ENCODE peak calls at places on chromosomes 6 and 20, in eight cellular contexts. K is kidney, H is HepG2, E is fibroblast of lung, M is mesendoderm, O is neural progenitor cell, X is PC-3, R is mesenchymal stem cell. C is an unnamed sample.

GRCh38 chr6:132218063-132218696 is 183.1 kb downstream of the MOXD1 start:
- DNase-seq in K (no peak), H (peak), E (peak), M (no peak), O (no peak), X (peak), R (peak), C (peak)

GRCh38 chr6:73665686-73666319 is 12.0 kb upstream of the SLC17A5 start:
- DNase-seq in K (no peak), H (no peak), E (peak), M (no peak), O (no peak), X (peak), R (peak), C (no peak)

GRCh38 chr6:12884983-12885382 is 168.4 kb downstream of the PHACTR1 start:
- DNase-seq in K (no peak), H (no peak), E (no peak), M (no peak), O (no peak), X (no peak), R (no peak), C (no peak)

GRCh38 chr6:4289770-4290320 is 154.5 kb upstream of the ECI2 start:
- DNase-seq in K (no peak), H (no peak), E (no peak), M (no peak), O (no peak), X (no peak), R (no peak), C (no peak)

GRCh38 chr6:41548098-41548840 is 2.1 kb downstream of the FOXP4 start:
- DNase-seq in K (peak), H (no peak), E (no peak), M (no peak), O (no peak), X (no peak), R (no peak), C (no peak)

GRCh38 chr20:61951695-61952533 is 113.8 kb downstream of the TAF4 start:
- DNase-seq in K (peak), H (no peak), E (peak), M (peak), O (peak), X (no peak), R (peak), C (no peak)

GRCh38 chr6:130796313-130796905 is 30.8 kb upstream of the SMLR1 start:
- DNase-seq in K (no peak), H (no peak), E (peak), M (peak), O (no peak), X (peak), R (no peak), C (no peak)

GRCh38 chr6:84582997-84583396 is 181.4 kb downstream of the TBX18 start:
- DNase-seq in K (no peak), H (no peak), E (peak), M (no peak), O (no peak), X (peak), R (peak), C (no peak)

GRCh38 chr20:16747291-16747811 is 807 bp upstream of the OTOR start:
- DNase-seq in K (no peak), H (no peak), E (no peak), M (peak), O (no peak), X (peak), R (no peak), C (no peak)

GRCh38 chr6:31158863-31159855 is 770 bp downstream of the TCF19 start:
- DNase-seq in K (no peak), H (peak), E (peak), M (peak), O (peak), X (peak), R (peak), C (no peak)

GRCh38 chr6:105646391-105646867 is 243.5 kb upstream of the PREP start:
- DNase-seq in K (no peak), H (no peak), E (peak), M (no peak), O (no peak), X (peak), R (peak), C (no peak)

GRCh38 chr20:24458441-24458840 is 11.0 kb upstream of the SYNDIG1 start:
- DNase-seq in K (no peak), H (no peak), E (no peak), M (no peak), O (no peak), X (no peak), R (no peak), C (no peak)

GRCh38 chr6:111444794-111445193 is 38.2 kb downstream of the REV3L start:
- DNase-seq in K (no peak), H (no peak), E (no peak), M (no peak), O (no peak), X (no peak), R (no peak), C (no peak)

GRCh38 chr20:22383156-22383555 is 201.2 kb downstream of the FOXA2 start:
- DNase-seq in K (no peak), H (no peak), E (peak), M (no peak), O (no peak), X (no peak), R (no peak), C (no peak)

GRCh38 chr6:167162591-167162990 is 4.8 kb upstream of the GPR31 start:
- DNase-seq in K (no peak), H (peak), E (no peak), M (peak), O (no peak), X (no peak), R (no peak), C (no peak)

GRCh38 chr20:32483351-32484220 is 101.5 kb downstream of the NOL4L start:
- DNase-seq in K (peak), H (peak), E (peak), M (peak), O (peak), X (peak), R (peak), C (peak)

GRCh38 chr6:73134588-73134987 is 90.7 kb downstream of the KHDC1L start:
- DNase-seq in K (no peak), H (peak), E (peak), M (peak), O (peak), X (peak), R (peak), C (peak)

GRCh38 chr6:33717857-33718552 is 6.5 kb upstream of the UQCC2 start:
- DNase-seq in K (no peak), H (no peak), E (no peak), M (no peak), O (no peak), X (no peak), R (no peak), C (no peak)

GRCh38 chr6:33718713-33719112 is 7.2 kb upstream of the UQCC2 start:
- DNase-seq in K (no peak), H (no peak), E (no peak), M (no peak), O (no peak), X (no peak), R (no peak), C (no peak)

GRCh38 chr6:33714385-33715040 is 3.0 kb upstream of the UQCC2 start:
- DNase-seq in K (peak), H (peak), E (no peak), M (no peak), O (no peak), X (no peak), R (no peak), C (peak)

GRCh38 chr6:33716890-33717632 is 5.6 kb upstream of the UQCC2 start:
- DNase-seq in K (no peak), H (peak), E (no peak), M (peak), O (no peak), X (peak), R (no peak), C (peak)

GRCh38 chr6:33716379-33716778 is 4.9 kb upstream of the UQCC2 start:
- DNase-seq in K (no peak), H (no peak), E (no peak), M (peak), O (no peak), X (no peak), R (no peak), C (peak)
- H3K9ac ChIP-seq in K (no peak), H (no peak), E (no peak), M (no peak), O (no peak), X (no peak), R (no peak), C (peak)

DNA sequence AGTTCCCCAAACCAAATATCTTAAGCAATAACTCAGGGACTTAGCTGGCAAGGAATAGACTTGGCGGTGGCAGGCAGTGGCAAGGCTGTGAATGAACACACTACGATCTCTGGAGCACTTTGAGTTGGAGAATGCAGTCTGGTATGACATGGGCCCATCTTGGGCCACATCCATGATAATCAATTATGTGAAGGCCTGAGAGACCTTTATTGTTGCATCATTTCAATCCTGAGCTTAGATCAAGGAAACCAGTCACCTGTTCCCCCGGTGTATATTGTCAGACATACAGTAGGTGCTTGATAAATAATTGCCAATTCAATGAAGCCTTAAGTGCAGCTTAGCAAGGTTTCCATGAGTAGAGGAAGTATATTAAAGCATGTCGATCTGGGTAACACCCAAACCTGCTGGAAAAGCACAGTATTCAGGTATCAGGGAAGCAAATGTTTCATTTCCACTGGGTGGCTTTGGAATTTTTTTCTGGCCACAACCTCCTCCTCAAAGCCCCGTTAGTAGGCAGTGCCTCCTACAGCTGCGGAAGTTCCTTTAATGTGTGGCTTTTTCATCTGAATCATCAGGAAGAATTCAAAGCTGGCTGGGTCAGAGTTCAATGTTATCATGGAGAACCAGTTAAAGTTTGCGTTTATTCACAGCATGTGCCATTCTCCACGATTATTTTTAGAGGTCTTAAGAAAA is 10.2 kb downstream of the CASS4 start:
- DNase-seq in K (no peak), H (peak), E (peak), M (no peak), O (no peak), X (peak), R (peak), C (peak)
- H3K9ac ChIP-seq in K (no peak), H (peak), E (no peak), M (no peak), O (no peak), X (no peak), R (no peak), C (no peak)

GRCh38 chr6:28941681-28942448 is 18.1 kb upstream of the TRIM27 start:
- DNase-seq in K (no peak), H (no peak), E (no peak), M (no peak), O (peak), X (peak), R (no peak), C (no peak)

GRCh38 chr6:28943557-28944411 is 20.0 kb upstream of the TRIM27 start:
- DNase-seq in K (peak), H (peak), E (peak), M (peak), O (peak), X (peak), R (peak), C (peak)

GRCh38 chr6:28940859-28941680 is 17.3 kb upstream of the TRIM27 start:
- DNase-seq in K (no peak), H (peak), E (peak), M (peak), O (peak), X (peak), R (peak), C (peak)

GRCh38 chr6:28943223-28943556 is 19.4 kb upstream of the TRIM27 start:
- DNase-seq in K (no peak), H (no peak), E (no peak), M (no peak), O (peak), X (no peak), R (no peak), C (peak)

GRCh38 chr6:28940294-28940858 is 16.6 kb upstream of the TRIM27 start:
- DNase-seq in K (no peak), H (peak), E (no peak), M (peak), O (peak), X (peak), R (no peak), C (peak)
- H3K9ac ChIP-seq in K (peak), H (peak), E (peak), M (peak), O (no peak), X (peak), R (peak), C (peak)

GRCh38 chr6:89481695-89482094 is 48.7 kb downstream of the ANKRD6 start:
- DNase-seq in K (no peak), H (no peak), E (no peak), M (no peak), O (no peak), X (no peak), R (no peak), C (peak)

GRCh38 chr6:89485320-89485719 is 52.4 kb downstream of the ANKRD6 start:
- DNase-seq in K (no peak), H (no peak), E (no peak), M (no peak), O (no peak), X (no peak), R (no peak), C (no peak)

GRCh38 chr6:89479902-89480301 is 47.0 kb downstream of the ANKRD6 start:
- DNase-seq in K (no peak), H (no peak), E (no peak), M (no peak), O (no peak), X (no peak), R (no peak), C (no peak)

GRCh38 chr6:89483111-89483720 is 50.3 kb downstream of the ANKRD6 start:
- DNase-seq in K (no peak), H (peak), E (peak), M (peak), O (peak), X (no peak), R (peak), C (peak)

DNA sequence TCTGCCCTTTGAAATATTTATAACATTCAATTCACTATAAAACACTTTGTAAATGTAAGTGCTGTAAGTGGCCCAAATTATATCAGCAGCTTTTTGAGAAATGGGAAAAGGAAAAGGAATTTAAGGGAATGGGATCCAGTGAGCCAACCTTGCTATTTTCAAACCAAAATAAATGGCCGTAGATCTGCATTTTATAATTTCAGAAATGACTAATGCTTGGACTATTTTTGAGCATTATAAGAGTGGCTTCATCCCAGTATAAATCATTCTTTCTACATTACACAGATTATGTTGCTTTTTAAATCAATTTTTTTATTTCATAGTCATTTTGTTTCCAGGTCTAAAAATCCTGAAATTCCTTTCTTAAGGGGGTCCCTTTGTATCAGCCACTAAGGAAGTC is 49.2 kb downstream of the ANKRD6 start:
- DNase-seq in K (no peak), H (no peak), E (peak), M (no peak), O (no peak), X (no peak), R (no peak), C (peak)
- H3K9ac ChIP-seq in K (no peak), H (no peak), E (no peak), M (no peak), O (no peak), X (no peak), R (peak), C (no peak)

GRCh38 chr20:21291026-21291425 is 12.1 kb upstream of the XRN2 start:
- DNase-seq in K (no peak), H (no peak), E (peak), M (no peak), O (no peak), X (peak), R (no peak), C (no peak)

GRCh38 chr20:21289651-21290050 is 13.5 kb upstream of the XRN2 start:
- DNase-seq in K (no peak), H (no peak), E (peak), M (no peak), O (no peak), X (peak), R (no peak), C (no peak)

GRCh38 chr20:21288587-21289370 is 14.4 kb upstream of the XRN2 start:
- DNase-seq in K (no peak), H (no peak), E (no peak), M (no peak), O (no peak), X (no peak), R (no peak), C (no peak)

DNA sequence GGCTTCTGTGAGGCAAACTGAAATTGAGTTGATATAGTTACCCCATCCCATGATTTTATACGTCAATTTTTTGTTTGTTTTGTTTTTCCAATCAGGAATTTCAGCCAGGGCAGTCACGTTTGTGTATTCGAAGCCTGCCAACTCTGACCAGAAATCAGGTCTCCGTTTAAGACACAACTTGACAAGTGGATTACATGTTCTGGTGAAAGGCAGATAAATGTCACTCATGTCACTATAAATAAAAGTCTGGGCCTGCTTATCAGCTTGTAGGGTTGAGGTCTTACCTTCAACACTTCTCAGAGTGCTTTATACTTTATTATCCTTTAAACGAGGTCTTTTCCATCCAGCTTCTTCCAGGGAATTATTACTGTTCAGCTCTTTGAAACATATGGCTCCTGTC is 8.4 kb upstream of the XRN2 start:
- DNase-seq in K (no peak), H (no peak), E (no peak), M (no peak), O (no peak), X (no peak), R (no peak), C (no peak)
- H3K9ac ChIP-seq in K (no peak), H (no peak), E (no peak), M (no peak), O (no peak), X (no peak), R (no peak), C (no peak)

GRCh38 chr6:151497935-151498726 is 4.3 kb downstream of the CCDC170 start:
- DNase-seq in K (no peak), H (peak), E (no peak), M (no peak), O (no peak), X (no peak), R (peak), C (peak)

GRCh38 chr6:151495380-151495779 is 1.6 kb downstream of the CCDC170 start:
- DNase-seq in K (peak), H (no peak), E (no peak), M (no peak), O (no peak), X (no peak), R (no peak), C (no peak)

GRCh38 chr6:151494235-151494950 is 576 bp downstream of the CCDC170 start:
- DNase-seq in K (peak), H (peak), E (peak), M (peak), O (peak), X (peak), R (peak), C (peak)

GRCh38 chr6:151490996-151491395 is 2.8 kb upstream of the CCDC170 start:
- DNase-seq in K (no peak), H (no peak), E (no peak), M (no peak), O (no peak), X (no peak), R (no peak), C (no peak)

GRCh38 chr6:151493495-151494234 is at the start of gene CCDC170:
- DNase-seq in K (peak), H (peak), E (peak), M (peak), O (peak), X (no peak), R (peak), C (peak)
- H3K9ac ChIP-seq in K (peak), H (peak), E (peak), M (peak), O (peak), X (no peak), R (peak), C (no peak)

C was measured in trophoblast cell.